ENCODE peak calls at places on chromosomes 12 and 14, in four cellular contexts. One of them, this sample, is unnamed.
A peak's percentile ranks its signal among the peaks of the same experiment; 100 is the strongest.

GRCh38 chr14:42606839-42607238 is 1000.2 kb downstream of the LRFN5 start:
- DNase-seq in fibroblast of villous mesenchyme: no peak
- DNase-seq in IMR-90: no peak
- DNase-seq in fibroblast of pulmonary artery: no peak
- DNase-seq in this sample: no peak

GRCh38 chr12:16675438-16675837 is 69.5 kb upstream of the LMO3 start:
- DNase-seq in IMR-90: no peak
- DNase-seq in fibroblast of villous mesenchyme: no peak
- DNase-seq in fibroblast of pulmonary artery: no peak
- DNase-seq in this sample: no peak

GRCh38 chr14:100476012-100476822 is 111.0 kb downstream of the BEGAIN start:
- DNase-seq in IMR-90: peak; percentile 98
- DNase-seq in fibroblast of pulmonary artery: peak; percentile 50
- DNase-seq in fibroblast of villous mesenchyme: peak; percentile 86
- DNase-seq in this sample: peak; percentile 80

GRCh38 chr12:109513977-109514376 is 36.5 kb downstream of the UBE3B start:
- DNase-seq in fibroblast of pulmonary artery: no peak
- DNase-seq in fibroblast of villous mesenchyme: no peak
- DNase-seq in IMR-90: peak; percentile 11
- DNase-seq in this sample: no peak

GRCh38 chr12:75783093-75783877 is 248.3 kb downstream of the PHLDA1 start:
- DNase-seq in fibroblast of villous mesenchyme: no peak
- DNase-seq in IMR-90: peak; percentile 21
- DNase-seq in fibroblast of pulmonary artery: no peak
- DNase-seq in this sample: no peak

GRCh38 chr14:95341115-95341514 is 21.4 kb upstream of the CLMN start:
- DNase-seq in fibroblast of pulmonary artery: no peak
- DNase-seq in IMR-90: no peak
- DNase-seq in fibroblast of villous mesenchyme: no peak
- DNase-seq in this sample: no peak

GRCh38 chr14:81927069-81927468 is 393.4 kb upstream of the SEL1L start:
- DNase-seq in fibroblast of pulmonary artery: no peak
- DNase-seq in fibroblast of villous mesenchyme: no peak
- DNase-seq in IMR-90: no peak
- DNase-seq in this sample: no peak

GRCh38 chr12:50024804-50025186 is 499 bp downstream of the RACGAP1 start:
- DNase-seq in IMR-90: no peak
- DNase-seq in fibroblast of villous mesenchyme: no peak
- DNase-seq in fibroblast of pulmonary artery: no peak
- DNase-seq in this sample: peak; percentile 36

GRCh38 chr12:65493893-65494205 is 215.4 kb downstream of the MSRB3 start:
- DNase-seq in fibroblast of villous mesenchyme: no peak
- DNase-seq in IMR-90: no peak
- DNase-seq in fibroblast of pulmonary artery: no peak
- DNase-seq in this sample: no peak

GRCh38 chr12:107134558-107134957 is 41.2 kb upstream of the CRY1 start:
- DNase-seq in IMR-90: no peak
- DNase-seq in fibroblast of villous mesenchyme: no peak
- DNase-seq in fibroblast of pulmonary artery: no peak
- DNase-seq in this sample: no peak

GRCh38 chr14:63725786-63726185 is 2.1 kb downstream of the SGPP1 start:
- DNase-seq in IMR-90: peak; percentile 5
- DNase-seq in fibroblast of villous mesenchyme: no peak
- DNase-seq in fibroblast of pulmonary artery: no peak
- DNase-seq in this sample: peak; percentile 11

GRCh38 chr14:72730468-72730867 is 163.4 kb downstream of the DPF3 start:
- DNase-seq in fibroblast of pulmonary artery: no peak
- DNase-seq in IMR-90: no peak
- DNase-seq in fibroblast of villous mesenchyme: no peak
- DNase-seq in this sample: no peak

GRCh38 chr12:55682087-55682796 is 25.5 kb downstream of the ITGA7 start:
- DNase-seq in fibroblast of villous mesenchyme: no peak
- DNase-seq in IMR-90: no peak
- DNase-seq in fibroblast of pulmonary artery: no peak
- DNase-seq in this sample: no peak
- H3K4me3 ChIP-seq in fibroblast of villous mesenchyme: no peak overlapping the region
- H3K4me3 ChIP-seq in IMR-90: no peak overlapping the region
- H3K4me3 ChIP-seq in fibroblast of pulmonary artery: no peak overlapping the region
- H3K4me3 ChIP-seq in this sample: peak overlapping the region; percentile 57

DNA sequence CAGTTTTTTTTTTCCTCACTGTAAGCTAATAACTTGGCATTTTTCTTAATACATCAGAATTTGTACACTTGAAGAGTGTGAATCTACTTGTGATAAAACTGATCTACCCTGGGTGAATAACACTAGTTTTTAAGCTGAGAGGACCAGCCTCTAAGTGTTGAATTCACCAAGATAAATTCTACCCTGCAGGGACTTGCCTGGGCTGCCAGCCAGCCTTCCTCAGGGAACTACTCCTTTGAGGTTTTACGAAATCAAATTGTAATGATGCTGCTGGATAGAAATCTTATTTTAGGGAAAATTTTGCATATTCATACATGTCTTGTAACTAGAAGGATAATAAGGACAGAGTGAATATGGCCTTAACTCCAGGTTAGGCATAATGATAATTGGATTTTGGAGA is 1.9 kb downstream of the MED21 start:
- DNase-seq in IMR-90: peak; percentile 12
- DNase-seq in fibroblast of pulmonary artery: peak; percentile 41
- DNase-seq in fibroblast of villous mesenchyme: no peak
- DNase-seq in this sample: peak; percentile 56
- H3K4me3 ChIP-seq in IMR-90: no peak overlapping the region
- H3K4me3 ChIP-seq in fibroblast of pulmonary artery: no peak overlapping the region
- H3K4me3 ChIP-seq in fibroblast of villous mesenchyme: no peak overlapping the region
- H3K4me3 ChIP-seq in this sample: peak overlapping the region; percentile 100

DNA sequence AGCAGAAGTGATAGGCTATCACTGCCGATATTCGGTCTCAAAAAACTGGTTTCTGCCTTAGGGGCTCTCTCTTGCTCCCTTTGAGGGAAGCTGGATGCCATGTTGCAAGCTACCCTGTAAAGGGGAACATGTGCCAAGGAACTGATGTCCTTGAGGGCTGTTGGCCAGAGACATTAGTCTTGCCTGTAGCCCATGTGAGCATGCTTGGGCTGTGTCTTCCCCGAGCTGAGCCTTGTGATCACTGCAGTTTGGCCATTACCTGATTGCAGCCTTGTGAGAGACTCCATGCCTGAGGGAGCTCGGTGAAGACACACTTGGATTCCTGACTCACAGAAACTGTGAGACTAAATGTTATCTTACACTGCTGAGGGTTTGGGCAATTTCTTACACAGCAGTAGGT is 18.8 kb downstream of the RTRAF start:
- DNase-seq in fibroblast of pulmonary artery: no peak
- DNase-seq in fibroblast of villous mesenchyme: no peak
- DNase-seq in IMR-90: no peak
- DNase-seq in this sample: no peak
- H3K4me3 ChIP-seq in fibroblast of pulmonary artery: no peak overlapping the region
- H3K4me3 ChIP-seq in fibroblast of villous mesenchyme: no peak overlapping the region
- H3K4me3 ChIP-seq in IMR-90: no peak overlapping the region
- H3K4me3 ChIP-seq in this sample: no peak overlapping the region

GRCh38 chr12:103369929-103370328 is 125.8 kb downstream of the C12orf42 start:
- DNase-seq in fibroblast of pulmonary artery: no peak
- DNase-seq in IMR-90: no peak
- DNase-seq in fibroblast of villous mesenchyme: no peak
- DNase-seq in this sample: no peak
- H3K4me3 ChIP-seq in fibroblast of pulmonary artery: no peak overlapping the region
- H3K4me3 ChIP-seq in IMR-90: no peak overlapping the region
- H3K4me3 ChIP-seq in fibroblast of villous mesenchyme: no peak overlapping the region
- H3K4me3 ChIP-seq in this sample: no peak overlapping the region

This sample was measured in adipocyte.